ENCODE peak calls at places on chromosome 17, in five cellular contexts. V, I, J, E and C are unnamed samples.

GRCh38 chr17:50196036-50196435 is 5.4 kb downstream of the COL1A1 start:
- DNase-seq in V (no peak), I (no peak), J (no peak), E (peak), C (no peak)

GRCh38 chr17:32253117-32253611 is 12.5 kb upstream of the RHBDL3 start:
- DNase-seq in V (peak), I (peak), J (peak), E (peak), C (peak)

GRCh38 chr17:40124279-40125141 is 2.7 kb downstream of the MSL1 start:
- DNase-seq in V (no peak), I (no peak), J (no peak), E (peak), C (no peak)

GRCh38 chr17:2138318-2138717 is 83.4 kb downstream of the HIC1 start:
- DNase-seq in V (no peak), I (no peak), J (no peak), E (no peak), C (no peak)

GRCh38 chr17:64611374-64611773 is 50.7 kb downstream of the SMURF2 start:
- DNase-seq in V (no peak), I (no peak), J (no peak), E (no peak), C (no peak)

GRCh38 chr17:6639651-6640535 is 618 bp downstream of the KIAA0753 start:
- DNase-seq in V (peak), I (no peak), J (peak), E (peak), C (peak)

GRCh38 chr17:82396601-82397435 is 21.3 kb upstream of the HEXD start:
- DNase-seq in V (peak), I (no peak), J (no peak), E (peak), C (peak)

GRCh38 chr17:57861000-57861736 is 11.3 kb upstream of the MRPS23 start:
- DNase-seq in V (no peak), I (peak), J (peak), E (peak), C (no peak)

GRCh38 chr17:35212668-35213067 is 18.5 kb upstream of the SLC35G3 start:
- DNase-seq in V (no peak), I (no peak), J (no peak), E (no peak), C (no peak)

GRCh38 chr17:7883781-7884386 is 4.7 kb upstream of the CHD3 start:
- DNase-seq in V (no peak), I (no peak), J (no peak), E (peak), C (no peak)

GRCh38 chr17:19720631-19721426 is 4.4 kb upstream of the SLC47A2 start:
- DNase-seq in V (no peak), I (no peak), J (peak), E (no peak), C (peak)

GRCh38 chr17:59618894-59619312 is 792 bp upstream of the CLTC start:
- DNase-seq in V (peak), I (no peak), J (no peak), E (no peak), C (no peak)

GRCh38 chr17:78774956-78775571 is 7.0 kb downstream of the CYTH1 start:
- DNase-seq in V (no peak), I (peak), J (peak), E (peak), C (peak)

GRCh38 chr17:38888842-38889241 is 19.0 kb downstream of the LASP1 start:
- DNase-seq in V (no peak), I (no peak), J (no peak), E (no peak), C (no peak)

GRCh38 chr17:6070895-6071511 is 824 bp downstream of the WSCD1 start:
- DNase-seq in V (no peak), I (no peak), J (no peak), E (no peak), C (no peak)

GRCh38 chr17:69447726-69448125 is 33.2 kb downstream of the MAP2K6 start:
- DNase-seq in V (no peak), I (no peak), J (no peak), E (no peak), C (no peak)

GRCh38 chr17:30921544-30922196 is at the start of gene ADAP2:
- DNase-seq in V (no peak), I (no peak), J (peak), E (no peak), C (no peak)

GRCh38 chr17:50052822-50053653 is 2.9 kb upstream of the ITGA3 start:
- DNase-seq in V (no peak), I (no peak), J (no peak), E (no peak), C (no peak)

GRCh38 chr17:62705781-62706597 is 78.5 kb downstream of the MRC2 start:
- DNase-seq in V (no peak), I (no peak), J (no peak), E (peak), C (no peak)

GRCh38 chr17:79942591-79943353 is 92.9 kb downstream of the TBC1D16 start:
- DNase-seq in V (no peak), I (peak), J (no peak), E (no peak), C (peak)

GRCh38 chr17:77222356-77222755 is 81.6 kb downstream of the SEC14L1 start:
- DNase-seq in V (no peak), I (no peak), J (no peak), E (no peak), C (no peak)

GRCh38 chr17:32881054-32881453 is 4.1 kb upstream of the MYO1D start:
- DNase-seq in V (no peak), I (no peak), J (no peak), E (no peak), C (no peak)

GRCh38 chr17:49157784-49158183 is 25.2 kb downstream of the B4GALNT2 start:
- DNase-seq in V (no peak), I (no peak), J (no peak), E (peak), C (no peak)

GRCh38 chr17:50311483-50311882 is 34.4 kb upstream of the XYLT2 start:
- DNase-seq in V (no peak), I (no peak), J (no peak), E (no peak), C (no peak)

GRCh38 chr17:19238167-19238505 is 970 bp downstream of the EPN2 start:
- DNase-seq in V (no peak), I (no peak), J (peak), E (peak), C (peak)

GRCh38 chr17:30336369-30337171 is 2.7 kb upstream of the TMIGD1 start:
- DNase-seq in V (no peak), I (peak), J (no peak), E (peak), C (peak)

GRCh38 chr17:37465058-37465616 is 24.6 kb upstream of the DUSP14 start:
- DNase-seq in V (no peak), I (no peak), J (no peak), E (peak), C (peak)

GRCh38 chr17:58202859-58203258 is 10.3 kb downstream of the EPX start:
- DNase-seq in V (no peak), I (no peak), J (no peak), E (no peak), C (no peak)

GRCh38 chr17:5948811-5949210 is 121.4 kb upstream of the WSCD1 start:
- DNase-seq in V (no peak), I (no peak), J (no peak), E (no peak), C (no peak)

GRCh38 chr17:63961355-63962207 is 11.1 kb downstream of the SCN4A start:
- DNase-seq in V (no peak), I (no peak), J (peak), E (peak), C (peak)

GRCh38 chr17:52148969-52149351 is 9.6 kb downstream of the CA10 start:
- DNase-seq in V (no peak), I (no peak), J (no peak), E (no peak), C (peak)

GRCh38 chr17:28169621-28170349 is 127.3 kb downstream of the NLK start:
- DNase-seq in V (no peak), I (no peak), J (no peak), E (no peak), C (no peak)

GRCh38 chr17:48293319-48294192 is 136.5 kb downstream of the SKAP1 start:
- DNase-seq in V (no peak), I (no peak), J (no peak), E (no peak), C (no peak)

GRCh38 chr17:38510424-38511125 is 82.3 kb downstream of the ARHGAP23 start:
- DNase-seq in V (no peak), I (no peak), J (no peak), E (no peak), C (no peak)

GRCh38 chr17:28989028-28989427 is 16.8 kb downstream of the SEZ6 start:
- DNase-seq in V (no peak), I (no peak), J (no peak), E (no peak), C (no peak)

GRCh38 chr17:64411999-64412771 is 21.5 kb upstream of the PECAM1 start:
- DNase-seq in V (no peak), I (peak), J (no peak), E (peak), C (no peak)

GRCh38 chr17:64480951-64481350 is 15.9 kb downstream of the POLG2 start:
- DNase-seq in V (no peak), I (no peak), J (no peak), E (no peak), C (no peak)

GRCh38 chr17:76909971-76910760 is 42.0 kb downstream of the MGAT5B start:
- DNase-seq in V (no peak), I (peak), J (no peak), E (peak), C (peak)

GRCh38 chr17:76365256-76365903 is 11.7 kb upstream of the PRPSAP1 start:
- DNase-seq in V (no peak), I (no peak), J (no peak), E (no peak), C (peak)

GRCh38 chr17:876272-876671 is 94.1 kb downstream of the MRM3 start:
- DNase-seq in V (no peak), I (no peak), J (no peak), E (no peak), C (no peak)
- TF ChIP-seq CTCF in V (no peak), I (no peak), J (no peak), E (no peak), C (no peak)

DNA sequence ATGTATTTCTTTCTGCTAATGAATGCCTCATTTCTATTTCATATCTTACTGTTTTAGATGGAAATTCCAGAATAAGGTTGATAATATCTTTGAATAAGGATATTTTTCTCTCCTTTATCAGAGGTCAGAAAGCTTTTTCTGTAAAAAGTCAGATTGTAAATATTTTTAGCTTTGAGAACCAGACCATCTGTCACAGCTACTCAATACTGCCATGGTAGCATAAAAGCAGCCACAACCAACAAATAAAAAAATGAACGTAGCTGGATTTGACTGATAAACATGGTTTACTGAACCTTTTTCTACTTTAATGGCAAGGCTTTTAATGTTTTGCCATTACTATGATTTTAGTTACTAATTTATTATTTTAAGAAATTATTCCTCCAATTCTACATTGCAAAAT is 217.4 kb upstream of the COX10 start:
- DNase-seq in V (no peak), I (no peak), J (no peak), E (no peak), C (no peak)
- TF ChIP-seq CTCF in V (no peak), I (no peak), J (no peak), E (no peak), C (no peak)

DNA sequence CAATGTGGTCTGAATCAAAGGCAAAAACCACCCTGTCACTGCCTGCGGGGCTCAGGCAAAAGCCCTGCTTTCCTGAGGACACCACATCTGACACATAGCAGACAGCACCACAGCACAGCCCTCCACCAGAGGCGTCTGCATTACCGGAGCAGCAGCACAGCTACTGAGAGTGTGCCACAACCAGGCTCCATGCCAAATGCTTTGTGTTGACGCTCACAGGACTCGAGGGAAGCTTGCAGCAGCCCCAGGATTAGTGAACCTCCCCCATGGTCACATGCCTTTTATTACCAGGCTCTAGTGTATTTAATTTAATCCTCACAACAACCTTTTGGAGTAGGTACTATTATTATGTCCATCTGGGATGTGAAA is 12.6 kb downstream of the ATPAF2 start:
- DNase-seq in V (peak), I (no peak), J (no peak), E (peak), C (peak)
- TF ChIP-seq CTCF in V (no peak), I (no peak), J (no peak), E (no peak), C (no peak)

DNA sequence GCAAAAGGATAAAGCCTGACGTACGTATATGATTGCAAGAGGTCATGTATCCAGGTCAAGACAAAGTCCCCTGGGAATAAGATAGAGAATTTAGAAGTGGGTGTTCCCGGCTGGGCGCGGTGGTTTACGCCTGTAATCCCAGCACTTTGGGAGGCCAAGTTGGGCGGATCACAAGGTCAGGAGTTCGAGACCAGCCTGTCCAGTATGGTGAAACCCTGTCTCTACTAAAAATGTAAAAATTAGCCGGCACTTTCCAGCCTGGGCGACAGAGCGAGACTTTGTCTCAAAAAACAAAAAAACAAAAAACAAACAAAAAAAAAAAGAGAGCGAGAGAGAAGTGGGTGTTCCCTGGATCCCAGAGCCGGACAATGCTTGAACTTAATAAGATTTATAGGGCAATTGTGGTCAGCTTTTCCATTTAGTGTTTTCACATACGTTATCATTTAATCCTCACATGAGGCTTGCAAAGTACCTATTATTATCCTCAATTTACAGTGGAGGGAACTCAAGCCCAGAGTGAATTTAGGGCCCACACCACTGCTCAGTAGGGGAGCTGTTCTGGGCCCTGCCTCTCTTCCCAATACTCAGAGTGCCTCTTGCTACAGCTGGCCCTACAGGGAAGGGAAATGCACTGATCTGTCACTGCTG is 481 bp upstream of the GLTPD2 start:
- DNase-seq in V (no peak), I (no peak), J (no peak), E (peak), C (no peak)
- TF ChIP-seq CTCF in V (no peak), I (no peak), J (no peak), E (no peak), C (no peak)

DNA sequence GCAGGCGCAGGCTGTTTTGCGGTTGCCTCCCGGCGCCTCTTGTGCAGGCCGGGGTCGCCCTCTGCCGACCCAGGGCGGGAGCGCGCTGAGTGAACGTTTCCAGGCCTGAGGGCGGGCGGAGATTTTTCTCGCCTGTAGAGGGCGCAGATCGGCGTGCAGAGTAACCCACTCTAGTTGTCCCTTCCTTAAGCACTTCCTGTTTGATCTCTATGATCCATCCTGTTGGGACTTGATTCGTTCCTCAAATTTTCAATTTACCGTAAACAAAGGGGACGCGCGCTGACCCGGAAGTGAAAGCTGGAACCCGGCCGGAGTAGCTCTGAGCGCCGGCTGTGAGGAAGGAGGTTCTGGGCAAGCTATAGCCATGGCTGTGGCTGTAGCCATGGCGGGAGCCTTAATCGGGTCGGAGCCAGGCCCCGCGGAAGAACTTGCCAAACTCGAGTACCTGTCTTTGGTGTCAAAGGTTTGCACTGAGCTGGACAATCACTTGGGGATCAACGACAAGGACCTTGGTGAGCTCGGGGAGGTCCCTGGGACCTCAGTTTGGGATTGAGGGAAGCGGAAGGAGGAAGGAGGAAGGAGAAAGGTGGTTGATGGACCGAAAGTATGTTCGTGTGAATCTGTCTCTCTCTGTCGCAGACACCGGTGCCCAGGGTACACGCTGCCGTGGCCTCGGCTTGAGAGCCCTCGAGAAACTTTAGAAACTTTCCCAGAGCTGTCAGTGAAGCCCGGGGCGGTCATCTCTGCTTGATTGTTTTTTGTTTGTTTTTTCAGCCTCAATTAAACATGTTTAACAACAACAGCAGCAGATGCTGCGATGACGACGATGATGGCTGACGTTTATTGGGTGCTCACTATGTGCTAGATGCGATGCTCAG is at the start of gene DHX8:
- DNase-seq in V (peak), I (peak), J (peak), E (peak), C (peak)
- TF ChIP-seq CTCF in V (no peak), I (peak), J (peak), E (peak), C (peak)